ENCODE peak calls at places on chromosome 13, in nine cellular contexts. V, Y, E, D, J, O, K, M and R are unnamed samples. For H3K4me1, the result is how much of the 10 kb centered on the place peaks cover.

GRCh38 chr13:66849706-66850105 is 380.4 kb downstream of the PCDH9 start:
- DNase-seq in V (no peak), Y (no peak), E (no peak), D (no peak), J (no peak), O (no peak), K (no peak), M (no peak), R (no peak)

GRCh38 chr13:75481176-75482069 is 546 bp downstream of the TBC1D4 start:
- DNase-seq in V (no peak), Y (peak), E (peak), D (peak), J (no peak), O (no peak), K (peak), M (peak), R (peak)

GRCh38 chr13:27966641-27967202 is 2.4 kb downstream of the CDX2 start:
- DNase-seq in V (no peak), Y (no peak), E (no peak), D (no peak), J (no peak), O (no peak), K (peak), M (no peak), R (no peak)

GRCh38 chr13:75404721-75405120 is 77.2 kb downstream of the TBC1D4 start:
- DNase-seq in V (no peak), Y (no peak), E (no peak), D (no peak), J (no peak), O (no peak), K (no peak), M (no peak), R (no peak)

GRCh38 chr13:27744861-27745260 is 47.4 kb upstream of the GSX1 start:
- DNase-seq in V (no peak), Y (no peak), E (no peak), D (no peak), J (no peak), O (no peak), K (no peak), M (no peak), R (no peak)

GRCh38 chr13:37648604-37649003 is 50.0 kb upstream of the POSTN start:
- DNase-seq in V (peak), Y (no peak), E (no peak), D (peak), J (no peak), O (no peak), K (no peak), M (no peak), R (no peak)

GRCh38 chr13:26460652-26461051 is 96.8 kb upstream of the WASF3 start:
- DNase-seq in V (no peak), Y (no peak), E (peak), D (peak), J (peak), O (no peak), K (no peak), M (peak), R (peak)

GRCh38 chr13:32736648-32737047 is 150.4 kb downstream of the PDS5B start:
- DNase-seq in V (no peak), Y (no peak), E (no peak), D (peak), J (no peak), O (no peak), K (no peak), M (no peak), R (no peak)

GRCh38 chr13:109412232-109412935 is 374.0 kb downstream of the IRS2 start:
- DNase-seq in V (peak), Y (peak), E (peak), D (peak), J (peak), O (no peak), K (peak), M (no peak), R (peak)

GRCh38 chr13:79895416-79895815 is 414.5 kb downstream of the NDFIP2 start:
- DNase-seq in V (no peak), Y (no peak), E (no peak), D (no peak), J (no peak), O (no peak), K (no peak), M (no peak), R (no peak)

GRCh38 chr13:99269627-99270252 is 11.6 kb upstream of the GPR18 start:
- DNase-seq in V (peak), Y (peak), E (no peak), D (peak), J (no peak), O (no peak), K (no peak), M (no peak), R (no peak)

GRCh38 chr13:27654816-27655215 is 33.1 kb downstream of the POLR1D start:
- DNase-seq in V (no peak), Y (no peak), E (no peak), D (no peak), J (no peak), O (no peak), K (no peak), M (no peak), R (no peak)

GRCh38 chr13:89267734-89268133 is 1596.6 kb downstream of the SLITRK5 start:
- DNase-seq in V (peak), Y (no peak), E (no peak), D (peak), J (no peak), O (no peak), K (no peak), M (no peak), R (no peak)

GRCh38 chr13:35146686-35147085 is 204.6 kb downstream of the NBEA start:
- DNase-seq in V (peak), Y (no peak), E (no peak), D (no peak), J (no peak), O (no peak), K (no peak), M (no peak), R (no peak)

GRCh38 chr13:93226623-93227279 is at the start of gene GPC6:
- DNase-seq in V (peak), Y (peak), E (no peak), D (peak), J (no peak), O (no peak), K (no peak), M (no peak), R (no peak)

GRCh38 chr13:101728021-101728420 is 275.5 kb downstream of the ITGBL1 start:
- DNase-seq in V (no peak), Y (no peak), E (no peak), D (no peak), J (no peak), O (no peak), K (no peak), M (no peak), R (no peak)

GRCh38 chr13:26372747-26373146 is 118.8 kb downstream of the CDK8 start:
- DNase-seq in V (no peak), Y (no peak), E (no peak), D (no peak), J (no peak), O (no peak), K (no peak), M (no peak), R (no peak)

GRCh38 chr13:107361666-107362065 is 793.7 kb upstream of the ARGLU1 start:
- DNase-seq in V (peak), Y (no peak), E (no peak), D (peak), J (no peak), O (no peak), K (no peak), M (no peak), R (no peak)

GRCh38 chr13:36395280-36395679 is 37.0 kb upstream of the CCNA1 start:
- DNase-seq in V (peak), Y (no peak), E (no peak), D (peak), J (no peak), O (no peak), K (no peak), M (no peak), R (no peak)

GRCh38 chr13:36062249-36062648 is 68.9 kb downstream of the DCLK1 start:
- DNase-seq in V (no peak), Y (no peak), E (no peak), D (no peak), J (no peak), O (no peak), K (no peak), M (no peak), R (no peak)

GRCh38 chr13:21086929-21087328 is 25.5 kb upstream of the LATS2 start:
- DNase-seq in V (no peak), Y (no peak), E (no peak), D (no peak), J (no peak), O (no peak), K (no peak), M (no peak), R (no peak)

GRCh38 chr13:75699062-75699461 is 62.9 kb downstream of the LMO7 start:
- DNase-seq in V (no peak), Y (no peak), E (no peak), D (no peak), J (no peak), O (no peak), K (no peak), M (no peak), R (no peak)

GRCh38 chr13:99821741-99822140 is 149.8 kb downstream of the ZIC5 start:
- DNase-seq in V (no peak), Y (no peak), E (no peak), D (no peak), J (no peak), O (no peak), K (no peak), M (no peak), R (no peak)

GRCh38 chr13:44809152-44809551 is 180.1 kb downstream of the NUFIP1 start:
- DNase-seq in V (no peak), Y (no peak), E (no peak), D (no peak), J (no peak), O (no peak), K (no peak), M (no peak), R (no peak)

GRCh38 chr13:93882086-93882651 is 597.3 kb downstream of the DCT start:
- DNase-seq in V (peak), Y (no peak), E (no peak), D (peak), J (no peak), O (no peak), K (no peak), M (no peak), R (no peak)

GRCh38 chr13:75319244-75319643 is 162.7 kb downstream of the TBC1D4 start:
- DNase-seq in V (peak), Y (no peak), E (no peak), D (no peak), J (no peak), O (no peak), K (no peak), M (no peak), R (no peak)

GRCh38 chr13:94673841-94674240 is 38.5 kb downstream of the SOX21 start:
- DNase-seq in V (no peak), Y (no peak), E (no peak), D (no peak), J (no peak), O (no peak), K (no peak), M (no peak), R (no peak)

GRCh38 chr13:44309771-44310767 is 63.6 kb upstream of the SERP2 start:
- DNase-seq in V (peak), Y (peak), E (peak), D (peak), J (no peak), O (no peak), K (no peak), M (peak), R (peak)

GRCh38 chr13:40640845-40641458 is 25.5 kb downstream of the FOXO1 start:
- DNase-seq in V (no peak), Y (no peak), E (no peak), D (no peak), J (no peak), O (no peak), K (no peak), M (peak), R (no peak)

GRCh38 chr13:50990540-50991506 is 81.2 kb downstream of the RNASEH2B start:
- DNase-seq in V (peak), Y (peak), E (peak), D (peak), J (peak), O (no peak), K (no peak), M (peak), R (peak)

GRCh38 chr13:39684531-39685137 is 29.2 kb downstream of the COG6 start:
- DNase-seq in V (peak), Y (peak), E (no peak), D (peak), J (no peak), O (no peak), K (no peak), M (no peak), R (no peak)

GRCh38 chr13:113654591-113655357 is 3.2 kb downstream of the ATP4B start:
- DNase-seq in V (no peak), Y (no peak), E (peak), D (no peak), J (no peak), O (no peak), K (peak), M (peak), R (no peak)
- H3K4me1 ChIP-seq in V (under half), Y (under half), E (under half), D (under half), J (under half), O (under half), K (under half), M (under half), R (under half)

GRCh38 chr13:111156421-111156820 is 41.3 kb downstream of the ARHGEF7 start:
- DNase-seq in V (no peak), Y (no peak), E (no peak), D (no peak), J (no peak), O (no peak), K (no peak), M (no peak), R (no peak)
- H3K4me1 ChIP-seq in V (under half), Y (under half), E (half or more), D (under half), J (under half), O (under half), K (under half), M (half or more), R (under half)

DNA sequence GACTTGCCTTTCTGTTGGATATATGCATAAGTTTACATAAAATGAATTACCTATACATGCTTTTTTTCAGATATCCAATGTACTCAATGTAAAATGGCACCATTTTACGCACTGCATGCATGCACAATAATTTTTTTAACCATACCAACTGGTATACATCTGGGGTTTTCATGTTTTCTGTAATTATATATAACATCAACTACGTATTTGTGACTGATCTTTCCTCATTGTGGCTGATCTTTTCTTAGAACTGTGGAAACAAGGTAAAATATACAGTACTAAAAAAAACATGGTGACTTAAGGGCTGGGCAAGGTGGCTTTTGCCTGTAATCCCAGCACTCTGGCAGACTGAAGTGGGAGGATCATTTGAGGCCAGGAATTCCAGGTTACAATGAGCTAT is 18.5 kb downstream of the PSPC1 start:
- DNase-seq in V (no peak), Y (no peak), E (no peak), D (no peak), J (peak), O (no peak), K (no peak), M (no peak), R (no peak)
- H3K4me1 ChIP-seq in V (under half), Y (under half), E (under half), D (under half), J (under half), O (under half), K (under half), M (under half), R (half or more)

DNA sequence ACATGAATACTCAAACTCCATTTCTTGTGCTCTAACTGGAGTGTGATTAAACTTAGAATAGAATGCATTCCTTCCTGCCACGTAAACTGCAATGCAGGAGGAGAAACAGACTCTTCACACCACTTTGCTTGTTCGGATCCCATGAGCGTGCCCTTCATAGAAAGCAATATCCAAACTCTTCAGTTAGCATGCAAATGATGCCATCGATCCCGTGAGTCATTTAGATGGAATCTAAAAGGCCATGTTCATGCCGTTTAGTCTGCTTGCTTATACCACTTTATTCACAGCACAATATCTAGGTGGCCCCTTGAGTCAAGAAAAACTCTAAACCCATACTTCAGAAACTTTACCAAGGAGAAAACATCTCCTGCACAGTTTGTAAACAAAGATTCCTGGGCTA is 225.8 kb downstream of the OXGR1 start:
- DNase-seq in V (no peak), Y (no peak), E (no peak), D (no peak), J (no peak), O (no peak), K (no peak), M (no peak), R (no peak)
- H3K4me1 ChIP-seq in V (under half), Y (under half), E (under half), D (under half), J (under half), O (under half), K (under half), M (under half), R (under half)

DNA sequence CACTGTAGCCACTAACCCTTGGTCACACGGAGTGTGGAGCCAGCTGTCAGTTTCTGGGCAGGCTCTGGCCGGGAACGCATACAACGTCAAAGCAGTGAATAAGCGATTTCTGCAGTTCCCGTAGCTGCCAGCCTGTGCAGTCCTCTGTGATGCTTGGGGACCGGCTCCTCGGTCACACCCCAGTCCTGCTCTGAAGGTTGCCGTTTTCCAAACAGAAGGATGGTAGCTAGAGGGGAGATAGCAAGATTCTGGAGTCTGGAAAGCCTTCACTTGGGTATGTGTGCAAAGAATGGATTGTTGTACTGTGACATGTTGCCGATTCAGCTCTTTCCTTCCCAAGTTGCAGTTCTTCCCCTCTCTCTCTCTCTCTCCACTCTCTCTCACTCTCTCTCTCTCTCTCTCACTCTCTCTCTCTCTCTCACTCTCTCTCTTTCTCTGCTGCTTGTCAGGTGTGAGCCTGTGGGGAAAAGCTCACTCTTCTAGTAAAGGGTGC is 38.7 kb upstream of the C1QTNF9 start:
- DNase-seq in V (peak), Y (peak), E (peak), D (peak), J (peak), O (peak), K (peak), M (peak), R (peak)
- H3K4me1 ChIP-seq in V (under half), Y (under half), E (half or more), D (under half), J (under half), O (under half), K (under half), M (under half), R (half or more)

GRCh38 chr13:41644742-41645141 is 187.4 kb downstream of the RGCC start:
- DNase-seq in V (no peak), Y (no peak), E (no peak), D (no peak), J (no peak), O (no peak), K (no peak), M (no peak), R (no peak)
- H3K4me1 ChIP-seq in V (under half), Y (under half), E (half or more), D (under half), J (under half), O (under half), K (half or more), M (under half), R (half or more)